ENCODE peak calls at places on chromosomes 16 and 17, in four cellular contexts. W is HepG2, R is K562, K is GM12878. O is an unnamed sample.

GRCh38 chr17:51662204-51663056 is 402.1 kb downstream of the UTP18 start:
- DNase-seq in R (no peak), K (no peak), W (no peak), O (no peak)

GRCh38 chr16:84810518-84811273 is 9.1 kb upstream of the CRISPLD2 start:
- DNase-seq in R (no peak), W (no peak), K (peak; percentile 40), O (no peak)

GRCh38 chr17:50882851-50883250 is 16.7 kb upstream of the TOB1 start:
- DNase-seq in R (no peak), K (no peak), W (no peak), O (no peak)

GRCh38 chr16:81238296-81239011 is at the start of gene BCO1:
- DNase-seq in R (no peak), W (peak; percentile 35), K (no peak), O (no peak)

GRCh38 chr16:59698341-59698979 is 964.3 kb upstream of the GOT2 start:
- DNase-seq in R (no peak), W (no peak), K (no peak), O (no peak)

GRCh38 chr16:72203401-72203800 is 31.4 kb upstream of the PMFBP1 start:
- DNase-seq in R (no peak), K (peak; percentile 49), W (no peak), O (no peak)

GRCh38 chr17:2346475-2346874 is 9.2 kb downstream of the SGSM2 start:
- DNase-seq in R (no peak), K (no peak), W (no peak), O (no peak)

GRCh38 chr17:50308666-50309065 is 34.4 kb downstream of the TMEM92 start:
- DNase-seq in W (no peak), R (no peak), K (no peak), O (no peak)

GRCh38 chr17:80649672-80650338 is 105.2 kb downstream of the RPTOR start:
- DNase-seq in W (peak; percentile 77), R (peak; percentile 78), K (no peak), O (no peak)

GRCh38 chr17:31888124-31888523 is 13.4 kb downstream of the UTP6 start:
- DNase-seq in R (no peak), W (no peak), K (no peak), O (no peak)

GRCh38 chr17:2094891-2095535 is 40.1 kb downstream of the HIC1 start:
- DNase-seq in K (no peak), W (peak; percentile 92), R (no peak), O (no peak)

GRCh38 chr17:17739388-17740066 is 58.3 kb downstream of the RAI1 start:
- DNase-seq in K (no peak), W (no peak), R (peak; percentile 50), O (no peak)

GRCh38 chr17:76048711-76049110 is 21.6 kb upstream of the EVPL start:
- DNase-seq in K (no peak), R (no peak), W (no peak), O (no peak)

GRCh38 chr16:17951273-17951845 is 385.2 kb downstream of the NPIPA8 start:
- DNase-seq in R (no peak), K (no peak), W (no peak), O (no peak)

GRCh38 chr16:31064882-31065461 is 9.1 kb downstream of the ZNF668 start:
- DNase-seq in W (no peak), K (no peak), R (no peak), O (no peak)

GRCh38 chr17:79490530-79490929 is 120.3 kb downstream of the RBFOX3 start:
- DNase-seq in R (no peak), W (no peak), K (no peak), O (no peak)

GRCh38 chr16:28087675-28088285 is 24.3 kb upstream of the GSG1L start:
- DNase-seq in W (peak; percentile 22), R (peak; percentile 11), K (no peak), O (no peak)

GRCh38 chr16:7278636-7279035 is 54.0 kb upstream of the RBFOX1 start:
- DNase-seq in K (no peak), W (no peak), R (no peak), O (no peak)

GRCh38 chr16:6189216-6189615 is 1091.6 kb upstream of the EEF2KMT start:
- DNase-seq in W (no peak), K (no peak), R (no peak), O (no peak)

GRCh38 chr16:473046-474043 is 47.9 kb downstream of the RAB11FIP3 start:
- DNase-seq in W (no peak), K (no peak), R (peak; percentile 45), O (no peak)

GRCh38 chr16:474420-475122 is 49.1 kb downstream of the RAB11FIP3 start:
- DNase-seq in K (no peak), R (no peak), W (peak; percentile 87), O (no peak)

GRCh38 chr16:476039-476438 is 50.6 kb downstream of the RAB11FIP3 start:
- DNase-seq in R (no peak), W (no peak), K (no peak), O (no peak)

GRCh38 chr16:477287-477686 is 50.2 kb upstream of the CAPN15 start:
- DNase-seq in R (no peak), K (no peak), W (no peak), O (no peak)

GRCh38 chr16:477758-478157 is 49.8 kb upstream of the CAPN15 start:
- DNase-seq in W (no peak), K (no peak), R (no peak), O (no peak)
- TF ChIP-seq POLR2A in W (no peak), K (no peak), R (no peak), O (no peak)

GRCh38 chr17:55612691-55613141 is 101.5 kb upstream of the SMIM36 start:
- DNase-seq in R (no peak), K (no peak), W (no peak), O (no peak)

GRCh38 chr17:55609737-55610201 is 98.5 kb upstream of the SMIM36 start:
- DNase-seq in K (no peak), R (no peak), W (no peak), O (no peak)

GRCh38 chr17:55606431-55606830 is 95.2 kb upstream of the SMIM36 start:
- DNase-seq in K (no peak), W (no peak), R (no peak), O (no peak)

GRCh38 chr17:55605705-55606104 is 94.5 kb upstream of the SMIM36 start:
- DNase-seq in W (no peak), K (no peak), R (no peak), O (no peak)

DNA sequence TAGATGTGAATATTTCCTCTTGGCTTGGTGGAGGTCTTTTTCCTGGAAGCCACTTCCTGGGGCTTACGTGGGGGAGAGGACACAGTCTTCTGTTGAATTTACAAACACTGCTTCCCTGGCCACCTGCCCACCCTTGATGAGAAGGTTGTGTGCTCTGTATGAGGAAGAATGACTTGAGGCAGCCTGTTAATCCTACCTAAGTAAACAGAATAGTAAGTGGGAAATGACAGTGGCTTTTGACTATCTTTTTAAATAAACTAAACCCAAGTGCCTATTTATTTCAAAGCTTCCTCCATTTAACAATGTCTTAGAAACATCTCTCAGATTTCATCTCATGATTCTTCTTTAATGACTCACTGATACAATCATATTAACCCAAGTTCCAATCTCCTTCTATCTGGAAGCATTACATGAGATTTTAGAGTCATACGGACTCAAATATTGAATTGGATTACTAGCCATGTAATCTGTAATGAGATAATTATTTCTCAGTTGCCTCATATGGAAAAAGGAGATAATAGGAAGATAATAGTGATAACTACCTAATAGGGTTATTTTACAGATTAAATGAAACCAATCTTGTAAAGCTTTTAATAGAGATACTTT is 96.6 kb upstream of the SMIM36 start:
- DNase-seq in K (no peak), W (no peak), R (no peak), O (no peak)
- TF ChIP-seq TAF1 in K (no peak), W (no peak), R (no peak), O (no peak)

GRCh38 chr17:28530926-28531325 is 21.5 kb downstream of the UNC119 start:
- DNase-seq in R (no peak), K (no peak), W (no peak), O (no peak)
- TF ChIP-seq POLR2AphosphoS5 in R (no peak), K (no peak), W (no peak), O (no peak)

GRCh38 chr17:35577826-35578194 is 561 bp downstream of the PEX12 start:
- DNase-seq in W (no peak), K (no peak), R (peak; percentile 51), O (no peak)

GRCh38 chr17:35578929-35579448 is 618 bp upstream of the PEX12 start:
- DNase-seq in R (no peak), W (no peak), K (no peak), O (no peak)

GRCh38 chr17:35575759-35576158 is 2.6 kb downstream of the PEX12 start:
- DNase-seq in W (no peak), K (no peak), R (no peak), O (no peak)

DNA sequence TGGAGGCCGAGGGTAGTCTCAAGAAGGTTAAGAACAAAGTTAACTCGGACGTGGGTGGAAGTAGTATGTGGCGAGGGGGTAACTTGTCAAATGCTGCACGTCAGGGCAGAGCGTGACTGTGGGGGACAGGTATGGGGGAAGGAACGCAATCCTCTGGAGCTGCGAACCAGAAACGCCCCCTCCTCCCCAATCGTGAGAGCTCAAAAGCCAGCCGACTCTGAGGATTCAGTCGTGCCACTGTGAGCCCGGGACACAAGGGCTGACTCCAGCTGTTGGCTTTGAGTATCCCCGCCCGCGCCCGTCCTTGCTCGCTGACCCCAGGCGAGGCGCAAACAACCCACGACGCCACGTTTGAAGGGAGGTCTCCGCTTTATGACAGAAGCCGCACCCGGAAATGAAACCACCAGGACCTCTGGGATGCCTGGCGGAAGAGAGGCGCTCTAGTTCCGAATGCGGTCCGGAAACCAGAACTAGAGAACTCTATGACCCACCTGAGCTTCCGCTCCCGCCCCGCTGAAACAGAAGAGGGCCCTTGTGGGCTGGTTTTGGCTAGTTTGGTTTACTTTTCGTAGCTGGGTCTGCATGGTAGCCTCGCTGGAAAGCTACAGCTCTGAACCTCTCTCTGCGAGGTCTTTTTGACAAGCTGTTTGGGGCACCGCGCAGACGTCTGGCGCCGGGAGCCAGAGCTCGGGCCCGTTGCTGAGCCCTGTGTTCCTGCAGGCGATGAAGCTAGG is at the start of gene PEX12:
- DNase-seq in R (peak; percentile 97), K (peak; percentile 58), W (peak; percentile 92), O (peak; percentile 70)
- TF ChIP-seq POLR2A in R (peak; percentile 96), K (peak; percentile 90), W (peak; percentile 80), O (peak; percentile 83)

DNA sequence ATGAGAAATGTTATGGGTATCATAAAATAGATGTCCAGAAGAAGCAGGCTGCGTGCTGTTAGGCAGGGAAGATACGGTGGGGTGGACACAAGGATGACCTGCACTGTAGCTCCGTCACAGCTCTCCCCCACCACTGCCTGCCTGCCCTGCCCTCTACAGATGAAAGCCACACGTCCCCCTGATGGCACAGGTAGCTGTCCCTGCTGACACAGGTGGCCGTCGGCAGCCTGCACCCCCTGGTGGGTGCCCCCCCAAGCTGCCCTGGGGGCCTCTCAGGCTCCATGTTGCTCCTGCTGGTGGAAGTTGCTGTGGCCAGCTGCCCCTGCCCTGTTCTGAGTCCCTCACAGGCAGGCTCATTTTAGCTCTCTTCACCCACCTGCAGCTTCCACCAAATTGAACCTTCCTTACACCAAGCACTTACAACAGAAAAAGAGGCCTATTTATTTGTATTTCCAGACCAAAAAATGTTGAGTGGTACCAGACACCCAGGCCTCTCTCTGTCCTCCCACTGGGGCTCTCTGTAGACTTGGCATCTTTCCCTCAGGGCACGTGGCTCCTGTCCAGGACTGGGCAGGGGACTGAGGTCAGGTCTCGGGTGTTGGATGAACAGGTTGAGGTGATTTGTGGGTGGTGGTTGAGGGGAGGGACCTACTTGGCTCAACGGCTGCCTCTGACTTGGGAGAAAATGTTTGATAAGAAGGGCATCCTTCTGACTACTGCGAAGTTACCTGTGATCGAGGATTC is 50.1 kb upstream of the CACNG5 start:
- DNase-seq in K (no peak), R (no peak), W (no peak), O (no peak)
- TF ChIP-seq TAF1 in K (no peak), R (no peak), W (no peak), O (no peak)

O was measured in GM12892.